ENCODE peak calls at places on chromosomes 12 and 14, in nine cellular contexts. One of them, this sample, is unnamed.

GRCh38 chr12:33813536-33813935 is 208.8 kb upstream of the ALG10 start:
- DNase-seq in upper lobe of right lung: no peak
- DNase-seq in choroid plexus epithelial cell: no peak
- DNase-seq in A549: no peak
- DNase-seq in dorsolateral prefrontal cortex: no peak
- DNase-seq in ovary: no peak
- DNase-seq in right atrium auricular region: no peak
- DNase-seq in Panc1: no peak
- DNase-seq in brain microvascular endothelial cell: no peak
- DNase-seq in this sample: no peak

GRCh38 chr14:91946313-91947195 is 940 bp downstream of the FBLN5 start:
- DNase-seq in upper lobe of right lung: no peak
- DNase-seq in choroid plexus epithelial cell: peak; percentile 71
- DNase-seq in A549: no peak
- DNase-seq in dorsolateral prefrontal cortex: no peak
- DNase-seq in ovary: no peak
- DNase-seq in right atrium auricular region: peak; percentile 51
- DNase-seq in Panc1: no peak
- DNase-seq in brain microvascular endothelial cell: no peak
- DNase-seq in this sample: peak; percentile 60

GRCh38 chr14:80781968-80782367 is 159.6 kb downstream of the CEP128 start:
- DNase-seq in upper lobe of right lung: no peak
- DNase-seq in choroid plexus epithelial cell: peak; percentile 53
- DNase-seq in A549: no peak
- DNase-seq in dorsolateral prefrontal cortex: no peak
- DNase-seq in ovary: no peak
- DNase-seq in right atrium auricular region: no peak
- DNase-seq in Panc1: no peak
- DNase-seq in brain microvascular endothelial cell: no peak
- DNase-seq in this sample: no peak

GRCh38 chr12:48010366-48010970 is 6.2 kb upstream of the COL2A1 start:
- DNase-seq in upper lobe of right lung: no peak
- DNase-seq in choroid plexus epithelial cell: no peak
- DNase-seq in A549: no peak
- DNase-seq in dorsolateral prefrontal cortex: no peak
- DNase-seq in ovary: no peak
- DNase-seq in right atrium auricular region: no peak
- DNase-seq in Panc1: no peak
- DNase-seq in brain microvascular endothelial cell: no peak
- DNase-seq in this sample: no peak

GRCh38 chr12:113770389-113770865 is 195.7 kb downstream of the RBM19 start:
- DNase-seq in upper lobe of right lung: no peak
- DNase-seq in choroid plexus epithelial cell: no peak
- DNase-seq in A549: no peak
- DNase-seq in dorsolateral prefrontal cortex: no peak
- DNase-seq in ovary: no peak
- DNase-seq in right atrium auricular region: no peak
- DNase-seq in Panc1: no peak
- DNase-seq in brain microvascular endothelial cell: no peak
- DNase-seq in this sample: no peak

GRCh38 chr12:31234053-31234835 is 91.7 kb downstream of the SINHCAF start:
- DNase-seq in upper lobe of right lung: no peak
- DNase-seq in choroid plexus epithelial cell: no peak
- DNase-seq in A549: no peak
- DNase-seq in dorsolateral prefrontal cortex: no peak
- DNase-seq in ovary: no peak
- DNase-seq in right atrium auricular region: no peak
- DNase-seq in Panc1: no peak
- DNase-seq in brain microvascular endothelial cell: no peak
- DNase-seq in this sample: no peak

GRCh38 chr12:34404377-34405285 is 382.3 kb downstream of the ALG10 start:
- DNase-seq in upper lobe of right lung: peak; percentile 23
- DNase-seq in choroid plexus epithelial cell: no peak
- DNase-seq in A549: no peak
- DNase-seq in dorsolateral prefrontal cortex: peak; percentile 10
- DNase-seq in ovary: peak; percentile 4
- DNase-seq in right atrium auricular region: peak; percentile 34
- DNase-seq in Panc1: no peak
- DNase-seq in brain microvascular endothelial cell: no peak
- DNase-seq in this sample: no peak

GRCh38 chr12:127191124-127191523 is 1075.8 kb upstream of the TMEM132C start:
- DNase-seq in upper lobe of right lung: no peak
- DNase-seq in choroid plexus epithelial cell: peak; percentile 32
- DNase-seq in A549: no peak
- DNase-seq in dorsolateral prefrontal cortex: no peak
- DNase-seq in ovary: no peak
- DNase-seq in right atrium auricular region: no peak
- DNase-seq in Panc1: no peak
- DNase-seq in brain microvascular endothelial cell: no peak
- DNase-seq in this sample: peak; percentile 91

GRCh38 chr12:54526800-54527630 is 22.4 kb upstream of the PDE1B start:
- DNase-seq in upper lobe of right lung: no peak
- DNase-seq in choroid plexus epithelial cell: peak; percentile 56
- DNase-seq in A549: no peak
- DNase-seq in dorsolateral prefrontal cortex: peak; percentile 65
- DNase-seq in ovary: peak; percentile 25
- DNase-seq in right atrium auricular region: no peak
- DNase-seq in Panc1: peak; percentile 15
- DNase-seq in brain microvascular endothelial cell: peak; percentile 36
- DNase-seq in this sample: peak; percentile 65

GRCh38 chr12:47377414-47378221 is 297.9 kb upstream of the AMIGO2 start:
- DNase-seq in upper lobe of right lung: peak; percentile 76
- DNase-seq in choroid plexus epithelial cell: peak; percentile 99
- DNase-seq in A549: peak; percentile 90
- DNase-seq in dorsolateral prefrontal cortex: peak; percentile 45
- DNase-seq in ovary: peak; percentile 100
- DNase-seq in right atrium auricular region: peak; percentile 99
- DNase-seq in Panc1: no peak
- DNase-seq in brain microvascular endothelial cell: peak; percentile 100
- DNase-seq in this sample: peak; percentile 98

GRCh38 chr14:60648169-60648933 is 926 bp downstream of the SIX1 start:
- DNase-seq in upper lobe of right lung: no peak
- DNase-seq in choroid plexus epithelial cell: peak; percentile 41
- DNase-seq in A549: peak; percentile 51
- DNase-seq in dorsolateral prefrontal cortex: no peak
- DNase-seq in ovary: no peak
- DNase-seq in right atrium auricular region: no peak
- DNase-seq in Panc1: no peak
- DNase-seq in brain microvascular endothelial cell: no peak
- DNase-seq in this sample: peak; percentile 79

GRCh38 chr14:100117647-100118376 is 41.6 kb downstream of the DEGS2 start:
- DNase-seq in upper lobe of right lung: no peak
- DNase-seq in choroid plexus epithelial cell: no peak
- DNase-seq in A549: no peak
- DNase-seq in dorsolateral prefrontal cortex: no peak
- DNase-seq in ovary: no peak
- DNase-seq in right atrium auricular region: no peak
- DNase-seq in Panc1: no peak
- DNase-seq in brain microvascular endothelial cell: no peak
- DNase-seq in this sample: no peak

GRCh38 chr12:96236221-96236822 is 42.1 kb downstream of the ELK3 start:
- DNase-seq in upper lobe of right lung: no peak
- DNase-seq in choroid plexus epithelial cell: no peak
- DNase-seq in A549: no peak
- DNase-seq in dorsolateral prefrontal cortex: no peak
- DNase-seq in ovary: no peak
- DNase-seq in right atrium auricular region: no peak
- DNase-seq in Panc1: no peak
- DNase-seq in brain microvascular endothelial cell: peak; percentile 40
- DNase-seq in this sample: no peak

GRCh38 chr12:113852695-113853490 is 113.2 kb downstream of the RBM19 start:
- DNase-seq in upper lobe of right lung: no peak
- DNase-seq in choroid plexus epithelial cell: no peak
- DNase-seq in A549: no peak
- DNase-seq in dorsolateral prefrontal cortex: no peak
- DNase-seq in ovary: no peak
- DNase-seq in right atrium auricular region: no peak
- DNase-seq in Panc1: no peak
- DNase-seq in brain microvascular endothelial cell: no peak
- DNase-seq in this sample: no peak

GRCh38 chr12:13816394-13816793 is 165.0 kb downstream of the GRIN2B start:
- DNase-seq in upper lobe of right lung: no peak
- DNase-seq in choroid plexus epithelial cell: no peak
- DNase-seq in A549: no peak
- DNase-seq in dorsolateral prefrontal cortex: no peak
- DNase-seq in ovary: no peak
- DNase-seq in right atrium auricular region: no peak
- DNase-seq in Panc1: no peak
- DNase-seq in brain microvascular endothelial cell: no peak
- DNase-seq in this sample: no peak

GRCh38 chr14:50762001-50762930 is 68.7 kb downstream of the NIN start:
- DNase-seq in upper lobe of right lung: no peak
- DNase-seq in choroid plexus epithelial cell: peak; percentile 65
- DNase-seq in A549: no peak
- DNase-seq in dorsolateral prefrontal cortex: no peak
- DNase-seq in ovary: no peak
- DNase-seq in right atrium auricular region: no peak
- DNase-seq in Panc1: no peak
- DNase-seq in brain microvascular endothelial cell: peak; percentile 89
- DNase-seq in this sample: peak; percentile 95

GRCh38 chr12:14577344-14577743 is 9.7 kb upstream of the PLBD1 start:
- DNase-seq in upper lobe of right lung: no peak
- DNase-seq in choroid plexus epithelial cell: peak; percentile 8
- DNase-seq in A549: no peak
- DNase-seq in dorsolateral prefrontal cortex: no peak
- DNase-seq in ovary: no peak
- DNase-seq in right atrium auricular region: no peak
- DNase-seq in Panc1: no peak
- DNase-seq in brain microvascular endothelial cell: peak; percentile 4
- DNase-seq in this sample: no peak

GRCh38 chr12:124442281-124442680 is 125.1 kb downstream of the NCOR2 start:
- DNase-seq in upper lobe of right lung: no peak
- DNase-seq in choroid plexus epithelial cell: no peak
- DNase-seq in A549: no peak
- DNase-seq in dorsolateral prefrontal cortex: no peak
- DNase-seq in ovary: no peak
- DNase-seq in right atrium auricular region: no peak
- DNase-seq in Panc1: no peak
- DNase-seq in brain microvascular endothelial cell: no peak
- DNase-seq in this sample: no peak

GRCh38 chr14:33404964-33405574 is 466.4 kb downstream of the NPAS3 start:
- DNase-seq in upper lobe of right lung: no peak
- DNase-seq in choroid plexus epithelial cell: no peak
- DNase-seq in A549: no peak
- DNase-seq in dorsolateral prefrontal cortex: no peak
- DNase-seq in ovary: no peak
- DNase-seq in right atrium auricular region: no peak
- DNase-seq in Panc1: no peak
- DNase-seq in brain microvascular endothelial cell: no peak
- DNase-seq in this sample: no peak

DNA sequence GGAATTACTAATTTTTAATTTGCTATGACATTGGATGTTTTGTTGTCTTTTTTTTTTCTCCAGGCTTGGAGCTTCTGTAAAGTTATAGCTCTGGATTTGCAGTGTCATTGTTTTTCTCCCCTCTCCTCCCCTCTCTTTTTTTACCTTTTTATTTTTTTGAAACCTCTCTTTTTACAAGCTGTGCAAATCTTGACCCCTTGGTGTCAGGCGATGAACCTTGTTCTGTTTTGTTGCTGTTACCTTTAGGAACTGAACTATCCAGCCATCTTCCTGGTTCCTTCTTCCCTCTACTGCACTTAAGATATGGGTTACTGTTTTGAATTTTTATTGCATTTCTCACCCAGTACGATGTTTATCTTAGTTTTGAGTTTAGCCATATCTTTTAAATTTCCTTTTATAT is 13.7 kb downstream of the KTN1 start:
- DNase-seq in upper lobe of right lung: no peak
- DNase-seq in choroid plexus epithelial cell: no peak
- DNase-seq in A549: no peak
- DNase-seq in dorsolateral prefrontal cortex: no peak
- DNase-seq in ovary: no peak
- DNase-seq in right atrium auricular region: no peak
- DNase-seq in Panc1: no peak
- DNase-seq in brain microvascular endothelial cell: no peak
- DNase-seq in this sample: no peak
- TF ChIP-seq CTCF in upper lobe of right lung: no peak
- TF ChIP-seq CTCF in choroid plexus epithelial cell: no peak
- TF ChIP-seq CTCF in A549: no peak
- TF ChIP-seq CTCF in dorsolateral prefrontal cortex: no peak
- TF ChIP-seq CTCF in ovary: no peak
- TF ChIP-seq CTCF in right atrium auricular region: no peak
- TF ChIP-seq CTCF in Panc1: no peak
- TF ChIP-seq CTCF in brain microvascular endothelial cell: no peak
- TF ChIP-seq CTCF in this sample: no peak

DNA sequence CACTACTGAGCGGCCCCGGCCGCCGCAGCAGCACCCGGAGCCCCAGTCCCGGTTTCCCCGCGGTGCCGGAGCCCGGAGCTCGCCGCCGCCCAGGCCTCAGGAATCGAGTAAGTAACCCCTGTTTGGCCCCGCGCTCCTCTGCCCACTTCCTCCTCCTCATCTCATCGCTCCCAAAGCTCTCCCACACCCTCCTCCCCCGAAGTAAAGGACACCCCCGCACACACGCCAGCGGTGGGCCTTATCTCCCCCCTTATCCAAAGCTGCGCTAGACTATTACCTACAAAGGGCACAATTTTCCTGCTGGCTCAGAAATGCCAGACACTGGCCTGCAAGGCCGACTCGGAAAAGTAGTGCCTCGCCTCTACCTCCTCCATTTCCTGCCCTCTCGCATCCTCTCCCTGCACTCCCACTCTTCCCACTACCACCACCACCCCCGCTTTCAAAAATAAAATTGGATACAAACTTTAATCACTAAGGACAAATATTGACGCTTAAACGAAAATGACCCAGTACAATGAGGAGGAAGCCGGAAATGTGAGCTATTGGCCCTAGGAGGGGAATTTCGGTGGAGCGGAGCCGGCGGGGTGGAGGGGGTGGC is 581 bp upstream of the FOXG1 start:
- DNase-seq in upper lobe of right lung: no peak
- DNase-seq in choroid plexus epithelial cell: no peak
- DNase-seq in A549: no peak
- DNase-seq in dorsolateral prefrontal cortex: no peak
- DNase-seq in ovary: no peak
- DNase-seq in right atrium auricular region: no peak
- DNase-seq in Panc1: no peak
- DNase-seq in brain microvascular endothelial cell: no peak
- DNase-seq in this sample: no peak
- H3K4me3 ChIP-seq in upper lobe of right lung: peak overlapping the region; percentile 25
- H3K4me3 ChIP-seq in choroid plexus epithelial cell: peak overlapping the region; percentile 4
- H3K4me3 ChIP-seq in A549: peak overlapping the region; percentile 40
- H3K4me3 ChIP-seq in dorsolateral prefrontal cortex: peak overlapping the region; percentile 64
- H3K4me3 ChIP-seq in ovary: peak overlapping the region; percentile 33
- H3K4me3 ChIP-seq in right atrium auricular region: no peak overlapping the region
- H3K4me3 ChIP-seq in Panc1: no peak overlapping the region
- H3K4me3 ChIP-seq in brain microvascular endothelial cell: peak overlapping the region; percentile 27
- H3K4me3 ChIP-seq in this sample: peak overlapping the region; percentile 29

GRCh38 chr14:78697341-78697740 is 527.2 kb downstream of the NRXN3 start:
- DNase-seq in upper lobe of right lung: no peak
- DNase-seq in choroid plexus epithelial cell: peak; percentile 55
- DNase-seq in A549: peak; percentile 7
- DNase-seq in dorsolateral prefrontal cortex: no peak
- DNase-seq in ovary: no peak
- DNase-seq in right atrium auricular region: no peak
- DNase-seq in Panc1: peak; percentile 4
- DNase-seq in brain microvascular endothelial cell: peak; percentile 5
- DNase-seq in this sample: peak; percentile 6
- TF ChIP-seq CTCF in upper lobe of right lung: peak; percentile 27
- TF ChIP-seq CTCF in choroid plexus epithelial cell: peak; percentile 59
- TF ChIP-seq CTCF in A549: peak; percentile 47
- TF ChIP-seq CTCF in dorsolateral prefrontal cortex: peak; percentile 25
- TF ChIP-seq CTCF in ovary: no peak
- TF ChIP-seq CTCF in right atrium auricular region: no peak
- TF ChIP-seq CTCF in Panc1: peak; percentile 56
- TF ChIP-seq CTCF in brain microvascular endothelial cell: peak; percentile 52
- TF ChIP-seq CTCF in this sample: peak; percentile 69

GRCh38 chr12:23473071-23473470 is 476.4 kb downstream of the SOX5 start:
- DNase-seq in upper lobe of right lung: no peak
- DNase-seq in choroid plexus epithelial cell: no peak
- DNase-seq in A549: no peak
- DNase-seq in dorsolateral prefrontal cortex: no peak
- DNase-seq in ovary: no peak
- DNase-seq in right atrium auricular region: no peak
- DNase-seq in Panc1: no peak
- DNase-seq in brain microvascular endothelial cell: no peak
- DNase-seq in this sample: no peak
- H3K4me3 ChIP-seq in upper lobe of right lung: no peak overlapping the region
- H3K4me3 ChIP-seq in choroid plexus epithelial cell: no peak overlapping the region
- H3K4me3 ChIP-seq in A549: no peak overlapping the region
- H3K4me3 ChIP-seq in dorsolateral prefrontal cortex: no peak overlapping the region
- H3K4me3 ChIP-seq in ovary: no peak overlapping the region
- H3K4me3 ChIP-seq in right atrium auricular region: no peak overlapping the region
- H3K4me3 ChIP-seq in Panc1: no peak overlapping the region
- H3K4me3 ChIP-seq in brain microvascular endothelial cell: no peak overlapping the region
- H3K4me3 ChIP-seq in this sample: no peak overlapping the region